ENCODE peak calls at places on chromosomes 5 and 9, in five cellular contexts. R is GM23338, X is left ventricle myocardium inferior, I is dorsolateral prefrontal cortex, P is tibial artery. L is an unnamed sample.

GRCh38 chr9:95580812-95581761 is 64.3 kb upstream of the PTCH1 start:
- DNase-seq in R (no peak), X (no peak), I (no peak), P (no peak), L (no peak)

GRCh38 chr5:35672995-35673394 is 55.3 kb downstream of the SPEF2 start:
- DNase-seq in R (peak), X (no peak), I (no peak), P (no peak), L (no peak)

GRCh38 chr9:133935328-133936040 is 56.6 kb downstream of the VAV2 start:
- DNase-seq in R (no peak), X (peak), I (no peak), P (no peak), L (peak)

GRCh38 chr5:139205144-139205543 is 7.0 kb upstream of the SIL1 start:
- DNase-seq in R (no peak), X (no peak), I (no peak), P (no peak), L (no peak)

GRCh38 chr5:7856855-7857254 is 5.9 kb upstream of the CFAP90 start:
- DNase-seq in R (peak), X (no peak), I (peak), P (no peak), L (no peak)

GRCh38 chr5:4199461-4199860 is 603.8 kb downstream of the IRX1 start:
- DNase-seq in R (peak), X (no peak), I (no peak), P (no peak), L (no peak)

GRCh38 chr5:96081276-96081858 is 119.7 kb upstream of the ELL2 start:
- DNase-seq in R (no peak), X (no peak), I (no peak), P (no peak), L (no peak)

GRCh38 chr5:176803027-176803942 is 7.1 kb upstream of the UNC5A start:
- DNase-seq in R (no peak), X (no peak), I (no peak), P (no peak), L (no peak)

GRCh38 chr5:45225571-45226031 is 416.9 kb downstream of the MRPS30 start:
- DNase-seq in R (peak), X (no peak), I (no peak), P (no peak), L (no peak)

GRCh38 chr9:3457171-3457570 is 68.6 kb downstream of the RFX3 start:
- DNase-seq in R (no peak), X (no peak), I (no peak), P (no peak), L (no peak)

GRCh38 chr9:76341616-76342015 is 52.6 kb downstream of the RFK start:
- DNase-seq in R (no peak), X (no peak), I (no peak), P (no peak), L (no peak)

GRCh38 chr5:55593115-55593472 is 58.3 kb upstream of the PLPP1 start:
- DNase-seq in R (no peak), X (no peak), I (no peak), P (no peak), L (no peak)

GRCh38 chr9:109001275-109001676 is 12.0 kb downstream of the CTNNAL1 start:
- DNase-seq in R (no peak), X (no peak), I (no peak), P (no peak), L (no peak)

GRCh38 chr9:77883846-77884771 is 147.5 kb downstream of the GNAQ start:
- DNase-seq in R (peak), X (no peak), I (no peak), P (no peak), L (no peak)

GRCh38 chr5:107887587-107887986 is 216.8 kb upstream of the EFNA5 start:
- DNase-seq in R (no peak), X (no peak), I (no peak), P (no peak), L (no peak)

GRCh38 chr9:129703667-129704355 is 38.4 kb downstream of the PRRX2 start:
- DNase-seq in R (no peak), X (no peak), I (no peak), P (peak), L (peak)
- H3K27ac ChIP-seq in R (no peak), X (no peak), I (no peak), P (peak), L (peak)

DNA sequence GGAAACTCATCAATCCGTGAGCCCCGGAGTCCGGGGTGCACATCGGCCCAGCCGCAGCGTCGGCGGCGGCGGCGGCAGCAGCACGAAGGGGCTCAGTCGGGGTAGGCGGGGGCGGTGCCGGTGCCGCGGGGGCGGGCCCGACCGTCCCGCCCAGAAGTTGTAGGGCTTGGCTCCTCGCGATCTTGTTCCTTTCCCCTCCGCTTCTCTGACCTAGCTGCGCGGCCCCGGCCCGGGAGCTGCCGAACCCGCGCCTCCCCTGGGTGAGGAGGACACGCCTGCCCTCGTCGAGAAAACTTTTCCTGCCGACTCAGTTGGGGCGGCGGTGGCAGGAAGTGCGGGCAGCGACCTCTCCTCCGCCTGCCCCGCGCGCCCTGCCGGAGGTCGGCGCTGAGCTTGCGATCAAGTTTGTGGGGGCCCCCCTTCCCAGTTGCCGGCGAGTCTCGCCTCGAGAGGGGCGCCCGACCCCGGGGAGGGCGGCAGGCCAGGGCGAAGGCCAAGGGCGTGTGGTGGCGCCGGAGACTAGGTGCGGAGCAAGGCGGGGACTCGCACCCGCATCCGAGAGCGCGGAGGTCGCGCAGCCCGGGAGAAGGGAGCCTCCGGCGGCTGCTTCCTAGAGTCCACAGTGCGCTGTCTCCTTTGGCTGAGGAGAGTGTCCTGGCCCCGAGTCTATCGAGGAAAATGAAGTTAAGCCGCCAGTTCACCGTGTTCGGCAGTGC is at the start of gene MAN2A1:
- DNase-seq in R (peak), X (peak), I (peak), P (peak), L (peak)
- H3K4me3 ChIP-seq in R (peak), X (peak), I (peak), P (peak), L (peak)

DNA sequence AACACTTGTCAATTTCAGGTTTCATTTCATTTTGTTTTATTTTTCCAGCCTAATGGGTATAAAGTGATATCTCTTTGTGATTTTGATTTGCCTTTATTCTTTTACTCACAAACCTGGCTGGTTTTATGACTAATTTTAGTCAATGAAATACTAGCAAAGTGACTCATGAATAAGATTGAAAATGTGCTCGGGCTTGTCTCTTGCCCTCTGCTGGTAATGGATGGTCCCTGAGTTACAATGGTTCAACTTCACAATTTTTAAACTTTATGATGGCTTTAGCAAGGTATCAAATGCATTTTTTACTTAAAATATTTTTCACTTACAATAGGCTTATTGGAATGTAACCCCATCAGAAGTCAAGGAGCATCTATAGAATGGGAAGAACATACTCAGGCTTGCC is 431.4 kb upstream of the CCNG1 start:
- DNase-seq in R (peak), X (no peak), I (no peak), P (no peak), L (no peak)
- TF ChIP-seq CTCF in R (peak), X (no peak), I (no peak), P (no peak), L (no peak)

GRCh38 chr5:124736814-124737186 is 9.6 kb downstream of the ZNF608 start:
- DNase-seq in R (no peak), X (no peak), I (no peak), P (no peak), L (no peak)
- H3K27ac ChIP-seq in R (peak), X (peak), I (peak), P (no peak), L (peak)

GRCh38 chr5:147417133-147417813 is 92.6 kb downstream of the DPYSL3 start:
- DNase-seq in R (no peak), X (peak), I (no peak), P (peak), L (peak)
- H3K4me3 ChIP-seq in R (no peak), X (no peak), I (no peak), P (peak), L (no peak)

DNA sequence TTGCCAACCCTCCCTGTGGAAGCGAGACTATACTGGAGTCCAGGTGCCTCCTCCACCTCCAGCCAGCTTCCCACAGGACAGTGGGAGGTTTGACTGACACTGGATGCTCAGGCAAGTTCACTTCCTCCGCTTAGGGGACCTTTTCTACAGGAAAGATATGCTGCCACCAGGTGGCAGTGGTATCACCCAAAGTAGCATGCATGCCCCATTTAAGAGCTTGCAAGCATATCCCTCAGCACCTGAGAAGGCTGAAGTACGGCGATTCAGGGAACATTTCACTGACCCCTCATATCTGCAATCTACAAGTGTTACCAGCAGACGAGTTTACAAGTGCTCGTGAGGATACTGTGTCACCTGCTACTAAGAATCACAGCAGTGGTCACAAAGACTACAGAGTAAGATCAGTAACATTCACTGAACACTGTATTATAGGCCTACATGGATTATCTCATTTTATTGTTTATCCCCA is 75.5 kb downstream of the KLHL3 start:
- DNase-seq in R (peak), X (peak), I (peak), P (peak), L (peak)
- TF ChIP-seq CTCF in R (peak), X (peak), I (peak), P (peak), L (peak)

GRCh38 chr5:171595801-171596231 is 176.4 kb downstream of the FGF18 start:
- DNase-seq in R (no peak), X (peak), I (no peak), P (no peak), L (no peak)

GRCh38 chr5:171598279-171599152 is 179.1 kb downstream of the FGF18 start:
- DNase-seq in R (peak), X (no peak), I (no peak), P (no peak), L (no peak)

GRCh38 chr5:171599396-171599795 is 179.9 kb downstream of the FGF18 start:
- DNase-seq in R (no peak), X (peak), I (no peak), P (no peak), L (no peak)

GRCh38 chr5:171595401-171595800 is 176.0 kb downstream of the FGF18 start:
- DNase-seq in R (no peak), X (no peak), I (no peak), P (no peak), L (no peak)

GRCh38 chr5:171596391-171596878 is 177.0 kb downstream of the FGF18 start:
- DNase-seq in R (peak), X (peak), I (no peak), P (peak), L (no peak)
- H3K27ac ChIP-seq in R (no peak), X (peak), I (no peak), P (peak), L (no peak)

DNA sequence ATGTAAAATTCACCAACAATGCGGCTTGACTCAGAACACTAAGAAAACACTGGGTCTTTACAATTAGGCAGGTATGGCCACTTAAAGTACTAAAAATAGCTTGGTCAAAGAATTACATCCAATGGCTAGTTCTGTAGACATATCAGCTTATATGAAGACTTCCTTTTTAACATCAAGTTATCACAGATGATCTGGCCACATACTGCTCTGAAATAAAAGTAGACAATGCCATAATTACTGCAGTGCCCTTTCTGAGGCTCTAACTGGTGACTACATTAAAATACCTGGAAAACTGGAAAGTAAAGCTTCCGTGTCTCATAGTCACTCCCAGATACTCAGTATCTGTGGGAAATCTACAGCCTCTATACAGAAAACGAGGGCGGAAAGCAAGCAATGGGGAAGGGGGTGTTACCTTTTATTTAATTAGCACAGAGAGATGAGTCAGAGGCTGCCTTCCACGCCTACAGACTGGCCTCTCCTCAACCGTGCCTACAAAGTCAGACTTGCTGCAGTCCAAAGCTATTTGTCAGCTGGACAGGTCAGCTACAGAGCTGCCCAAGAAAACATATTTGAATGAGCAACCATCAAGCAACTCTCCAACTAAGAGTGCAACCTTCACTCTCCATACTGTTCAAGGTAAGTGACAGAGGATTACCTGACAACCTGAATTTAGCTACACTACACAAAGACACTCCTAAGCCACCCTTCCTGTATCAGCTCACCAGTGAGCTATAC is 8.7 kb downstream of the SERINC5 start:
- DNase-seq in R (peak), X (peak), I (no peak), P (peak), L (peak)
- H3K4me3 ChIP-seq in R (peak), X (peak), I (no peak), P (no peak), L (peak)

GRCh38 chr9:120875954-120876841 is 790 bp downstream of the PHF19 start:
- DNase-seq in R (peak), X (peak), I (peak), P (peak), L (peak)
- TF ChIP-seq CTCF in R (peak), X (no peak), I (no peak), P (no peak), L (no peak)

DNA sequence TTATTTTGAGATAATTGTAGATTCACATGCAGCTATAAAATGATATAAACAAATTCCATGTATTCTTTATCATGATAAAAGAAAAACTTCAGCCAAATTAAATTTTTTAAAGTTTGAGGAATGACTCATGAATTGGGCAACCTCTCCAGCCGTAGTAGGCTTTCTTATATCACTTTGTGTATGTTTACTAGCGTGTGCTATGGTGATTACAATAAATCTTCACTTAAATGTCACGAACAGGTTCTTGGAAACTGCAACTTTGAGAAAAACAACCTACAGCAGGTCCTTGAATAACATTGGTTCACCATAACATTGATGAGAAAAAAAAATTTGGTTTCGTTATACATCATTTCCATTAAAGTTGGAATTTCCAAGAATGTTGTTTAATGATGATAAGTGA is 730.9 kb upstream of the TYRP1 start:
- DNase-seq in R (no peak), X (no peak), I (no peak), P (no peak), L (no peak)
- H3K27ac ChIP-seq in R (no peak), X (no peak), I (no peak), P (no peak), L (no peak)

L was measured in sigmoid colon.